ENCODE peak calls at places on chromosomes 7 and 10, in five cellular contexts. One of them, this sample, is unnamed.

GRCh38 chr10:4733150-4733842 is 92.7 kb upstream of the AKR1E2 start:
- DNase-seq in A549: peak
- DNase-seq in K562: no peak
- DNase-seq in HepG2: peak
- DNase-seq in GM12878: no peak
- DNase-seq in this sample: no peak

GRCh38 chr10:100982916-100983830 is 4.1 kb downstream of the MRPL43 start:
- DNase-seq in A549: no peak
- DNase-seq in K562: no peak
- DNase-seq in HepG2: no peak
- DNase-seq in GM12878: no peak
- DNase-seq in this sample: no peak

GRCh38 chr7:95102662-95103061 is 195.3 kb downstream of the PPP1R9A start:
- DNase-seq in A549: peak
- DNase-seq in K562: no peak
- DNase-seq in HepG2: peak
- DNase-seq in GM12878: no peak
- DNase-seq in this sample: no peak

GRCh38 chr10:11165591-11166543 is 148.2 kb downstream of the CELF2 start:
- DNase-seq in A549: no peak
- DNase-seq in K562: peak
- DNase-seq in HepG2: no peak
- DNase-seq in GM12878: no peak
- DNase-seq in this sample: peak

GRCh38 chr7:114422478-114423217 is 8.0 kb downstream of the FOXP2 start:
- DNase-seq in A549: no peak
- DNase-seq in K562: no peak
- DNase-seq in HepG2: no peak
- DNase-seq in GM12878: no peak
- DNase-seq in this sample: peak

GRCh38 chr10:113585949-113586348 is 33.1 kb downstream of the HABP2 start:
- DNase-seq in A549: peak
- DNase-seq in K562: peak
- DNase-seq in HepG2: peak
- DNase-seq in GM12878: no peak
- DNase-seq in this sample: no peak

GRCh38 chr10:33571616-33572015 is 237.1 kb upstream of the NRP1 start:
- DNase-seq in A549: peak
- DNase-seq in K562: no peak
- DNase-seq in HepG2: no peak
- DNase-seq in GM12878: no peak
- DNase-seq in this sample: no peak

GRCh38 chr10:69483988-69484387 is 32.7 kb downstream of the TSPAN15 start:
- DNase-seq in A549: no peak
- DNase-seq in K562: no peak
- DNase-seq in HepG2: no peak
- DNase-seq in GM12878: no peak
- DNase-seq in this sample: no peak

GRCh38 chr7:120805636-120806388 is 52.1 kb downstream of the TSPAN12 start:
- DNase-seq in A549: peak
- DNase-seq in K562: peak
- DNase-seq in HepG2: peak
- DNase-seq in GM12878: peak
- DNase-seq in this sample: peak

GRCh38 chr7:86600506-86601290 is 43.0 kb upstream of the GRM3 start:
- DNase-seq in A549: no peak
- DNase-seq in K562: no peak
- DNase-seq in HepG2: no peak
- DNase-seq in GM12878: no peak
- DNase-seq in this sample: peak

GRCh38 chr7:110534241-110534931 is 556.5 kb upstream of the LRRN3 start:
- DNase-seq in A549: peak
- DNase-seq in K562: no peak
- DNase-seq in HepG2: peak
- DNase-seq in GM12878: no peak
- DNase-seq in this sample: no peak

GRCh38 chr7:79282051-79282694 is 171.3 kb downstream of the MAGI2 start:
- DNase-seq in A549: peak
- DNase-seq in K562: no peak
- DNase-seq in HepG2: no peak
- DNase-seq in GM12878: no peak
- DNase-seq in this sample: peak

GRCh38 chr7:90749262-90749661 is 153.1 kb downstream of the CDK14 start:
- DNase-seq in A549: no peak
- DNase-seq in K562: no peak
- DNase-seq in HepG2: no peak
- DNase-seq in GM12878: no peak
- DNase-seq in this sample: no peak

GRCh38 chr10:123136806-123137642 is 1.3 kb downstream of the HMX3 start:
- DNase-seq in A549: peak
- DNase-seq in K562: peak
- DNase-seq in HepG2: no peak
- DNase-seq in GM12878: no peak
- DNase-seq in this sample: peak

DNA sequence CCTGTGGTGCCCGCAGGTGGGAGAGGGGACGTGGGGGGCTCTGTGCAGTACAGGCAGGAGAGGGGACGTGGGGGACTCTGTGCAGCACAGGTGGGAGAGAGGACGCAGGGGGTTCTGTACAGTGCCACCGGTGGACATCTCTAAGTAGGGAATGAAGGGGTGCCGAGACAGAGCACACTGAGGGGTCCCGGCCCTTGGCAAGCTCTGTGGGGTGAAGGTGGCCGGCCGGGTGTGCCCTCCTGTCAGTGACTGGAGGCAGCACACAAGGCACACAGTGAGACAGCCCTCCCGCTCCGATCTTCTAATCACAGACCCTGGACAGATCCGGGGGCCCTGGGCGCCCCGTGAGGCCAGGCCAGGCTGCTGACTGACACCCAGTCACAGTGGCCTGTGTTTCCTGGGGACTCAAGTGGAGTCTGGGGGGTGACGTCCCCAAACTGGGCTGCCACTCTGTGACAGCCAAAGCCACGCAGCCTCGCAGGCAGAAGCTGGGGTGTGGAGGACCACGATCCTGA is 11.2 kb downstream of the GPR146 start:
- DNase-seq in A549: no peak
- DNase-seq in K562: no peak
- DNase-seq in HepG2: no peak
- DNase-seq in GM12878: no peak
- DNase-seq in this sample: no peak
- H3K27ac ChIP-seq in A549: no peak
- H3K27ac ChIP-seq in K562: peak
- H3K27ac ChIP-seq in HepG2: no peak
- H3K27ac ChIP-seq in GM12878: no peak
- H3K27ac ChIP-seq in this sample: no peak

DNA sequence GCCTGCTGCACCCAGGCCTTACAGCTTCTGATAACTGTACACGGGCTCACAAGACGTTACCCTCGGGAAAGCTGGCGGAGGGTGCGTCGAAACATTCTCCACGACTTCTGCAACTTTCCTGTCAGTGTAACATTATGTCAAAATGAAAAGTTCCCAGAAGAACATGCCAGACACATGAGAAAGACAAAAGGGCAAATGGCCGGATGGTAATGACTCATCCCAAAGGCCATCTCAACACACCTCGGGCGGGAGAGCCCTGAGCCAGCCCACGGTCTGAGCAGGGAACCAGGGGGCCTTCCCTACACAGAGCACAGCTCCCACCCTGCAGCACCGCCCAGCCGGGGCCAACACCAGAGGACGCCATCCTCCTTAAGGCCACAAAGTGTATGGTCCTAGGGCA is 118.7 kb downstream of the MAD1L1 start:
- DNase-seq in A549: no peak
- DNase-seq in K562: no peak
- DNase-seq in HepG2: no peak
- DNase-seq in GM12878: no peak
- DNase-seq in this sample: no peak
- TF ChIP-seq JUNB in A549: no peak
- TF ChIP-seq JUNB in K562: no peak
- TF ChIP-seq JUNB in HepG2: no peak
- TF ChIP-seq JUNB in GM12878: no peak
- TF ChIP-seq JUNB in this sample: no peak

DNA sequence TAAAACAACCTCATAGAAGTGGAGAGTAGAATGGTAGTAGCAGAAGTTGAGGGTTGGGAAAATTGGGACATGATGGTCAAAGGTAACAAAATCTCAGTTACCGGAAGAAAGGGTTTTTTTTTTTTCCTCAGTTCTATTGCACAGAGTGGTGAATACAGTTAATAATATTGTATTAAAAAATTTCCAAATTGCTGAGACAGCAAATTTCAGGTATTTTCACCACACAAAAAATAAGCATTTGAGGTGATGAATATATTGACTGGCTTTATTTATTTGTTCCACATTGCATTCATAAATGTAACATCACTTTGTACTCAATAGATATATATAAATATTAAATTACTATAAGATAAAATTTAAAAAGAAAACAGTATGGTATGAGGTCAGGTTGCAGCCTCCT is 373.8 kb downstream of the ETV1 start:
- DNase-seq in A549: no peak
- DNase-seq in K562: no peak
- DNase-seq in HepG2: no peak
- DNase-seq in GM12878: no peak
- DNase-seq in this sample: no peak
- H3K4me3 ChIP-seq in A549: no peak
- H3K4me3 ChIP-seq in K562: no peak
- H3K4me3 ChIP-seq in HepG2: no peak
- H3K4me3 ChIP-seq in GM12878: no peak
- H3K4me3 ChIP-seq in this sample: no peak

GRCh38 chr7:179948-180694 is 12.2 kb upstream of the FAM20C start:
- DNase-seq in A549: no peak
- DNase-seq in K562: no peak
- DNase-seq in HepG2: no peak
- DNase-seq in GM12878: no peak
- DNase-seq in this sample: no peak
- H3K27ac ChIP-seq in A549: no peak
- H3K27ac ChIP-seq in K562: no peak
- H3K27ac ChIP-seq in HepG2: no peak
- H3K27ac ChIP-seq in GM12878: no peak
- H3K27ac ChIP-seq in this sample: no peak

DNA sequence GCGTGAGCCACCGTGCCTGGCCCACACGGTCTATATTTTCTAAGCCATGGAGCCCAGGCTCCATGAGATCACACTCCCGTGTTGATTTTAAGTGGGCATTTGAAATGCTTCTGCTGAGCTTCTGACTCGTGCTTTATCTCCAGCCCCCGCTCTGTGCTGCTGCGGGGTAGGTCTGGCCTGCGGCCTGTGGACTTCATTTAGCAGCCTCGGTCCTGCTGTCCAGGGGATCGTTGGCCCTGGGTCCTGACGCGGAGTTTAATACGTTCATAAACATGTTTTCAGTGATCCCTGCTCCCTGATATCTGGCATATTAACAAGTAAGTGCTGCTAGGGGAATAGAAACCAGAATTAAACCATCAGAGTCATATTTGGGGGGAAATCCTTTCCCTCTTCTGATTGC is 540.3 kb upstream of the MGMT start:
- DNase-seq in A549: no peak
- DNase-seq in K562: no peak
- DNase-seq in HepG2: no peak
- DNase-seq in GM12878: no peak
- DNase-seq in this sample: no peak
- TF ChIP-seq JUNB in A549: no peak
- TF ChIP-seq JUNB in K562: no peak
- TF ChIP-seq JUNB in HepG2: no peak
- TF ChIP-seq JUNB in GM12878: no peak
- TF ChIP-seq JUNB in this sample: no peak

GRCh38 chr10:133159950-133160812 is at the start of gene KNDC1:
- DNase-seq in A549: no peak
- DNase-seq in K562: peak
- DNase-seq in HepG2: no peak
- DNase-seq in GM12878: no peak
- DNase-seq in this sample: peak
- H3K4me3 ChIP-seq in A549: peak
- H3K4me3 ChIP-seq in K562: peak
- H3K4me3 ChIP-seq in HepG2: peak
- H3K4me3 ChIP-seq in GM12878: no peak
- H3K4me3 ChIP-seq in this sample: peak

GRCh38 chr7:23133797-23134196 is 28.2 kb downstream of the KLHL7 start:
- DNase-seq in A549: no peak
- DNase-seq in K562: no peak
- DNase-seq in HepG2: no peak
- DNase-seq in GM12878: no peak
- DNase-seq in this sample: no peak

GRCh38 chr7:23123465-23123864 is 17.9 kb downstream of the KLHL7 start:
- DNase-seq in A549: no peak
- DNase-seq in K562: no peak
- DNase-seq in HepG2: no peak
- DNase-seq in GM12878: no peak
- DNase-seq in this sample: no peak

GRCh38 chr7:23129036-23129435 is 23.5 kb downstream of the KLHL7 start:
- DNase-seq in A549: no peak
- DNase-seq in K562: no peak
- DNase-seq in HepG2: no peak
- DNase-seq in GM12878: no peak
- DNase-seq in this sample: no peak
- H3K27ac ChIP-seq in A549: no peak
- H3K27ac ChIP-seq in K562: no peak
- H3K27ac ChIP-seq in HepG2: no peak
- H3K27ac ChIP-seq in GM12878: no peak
- H3K27ac ChIP-seq in this sample: no peak

GRCh38 chr10:106571216-106571954 is 593.1 kb downstream of the SORCS1 start:
- DNase-seq in A549: peak
- DNase-seq in K562: no peak
- DNase-seq in HepG2: no peak
- DNase-seq in GM12878: no peak
- DNase-seq in this sample: peak
- TF ChIP-seq JUNB in A549: no peak
- TF ChIP-seq JUNB in K562: no peak
- TF ChIP-seq JUNB in HepG2: no peak
- TF ChIP-seq JUNB in GM12878: no peak
- TF ChIP-seq JUNB in this sample: no peak